ENCODE peak calls at places on chromosomes 5 and 9, in seven cellular contexts. One of them, this sample, is unnamed.

GRCh38 chr5:125316386-125316785 is 569.9 kb upstream of the ZNF608 start:
- DNase-seq in activated T-helper 9 cell treated with anti-CD3 and anti-CD28 coated beads, Interleukin-2, amount 50 U/mL, for 16 hours: no peak
- DNase-seq in activated naive CD4-positive, alpha-beta T cell: no peak
- DNase-seq in kidney glomerular epithelial cell: no peak
- DNase-seq in T1000: no peak
- DNase-seq in NAMALWA: no peak
- DNase-seq in kidney tubule cell: no peak
- DNase-seq in this sample: no peak

GRCh38 chr5:157280927-157281326 is 15.0 kb downstream of the CYFIP2 start:
- DNase-seq in activated T-helper 9 cell treated with anti-CD3 and anti-CD28 coated beads, Interleukin-2, amount 50 U/mL, for 16 hours: no peak
- DNase-seq in activated naive CD4-positive, alpha-beta T cell: no peak
- DNase-seq in kidney glomerular epithelial cell: no peak
- DNase-seq in T1000: no peak
- DNase-seq in NAMALWA: no peak
- DNase-seq in kidney tubule cell: peak
- DNase-seq in this sample: no peak

GRCh38 chr5:179243333-179243732 is 101.9 kb downstream of the ADAMTS2 start:
- DNase-seq in activated T-helper 9 cell treated with anti-CD3 and anti-CD28 coated beads, Interleukin-2, amount 50 U/mL, for 16 hours: no peak
- DNase-seq in activated naive CD4-positive, alpha-beta T cell: no peak
- DNase-seq in kidney glomerular epithelial cell: no peak
- DNase-seq in T1000: no peak
- DNase-seq in NAMALWA: no peak
- DNase-seq in kidney tubule cell: no peak
- DNase-seq in this sample: peak

GRCh38 chr9:130421802-130422276 is 22.9 kb upstream of the ASS1 start:
- DNase-seq in activated T-helper 9 cell treated with anti-CD3 and anti-CD28 coated beads, Interleukin-2, amount 50 U/mL, for 16 hours: no peak
- DNase-seq in activated naive CD4-positive, alpha-beta T cell: no peak
- DNase-seq in kidney glomerular epithelial cell: no peak
- DNase-seq in T1000: peak
- DNase-seq in NAMALWA: no peak
- DNase-seq in kidney tubule cell: peak
- DNase-seq in this sample: no peak

GRCh38 chr9:98610196-98610595 is 98.5 kb downstream of the GABBR2 start:
- DNase-seq in activated T-helper 9 cell treated with anti-CD3 and anti-CD28 coated beads, Interleukin-2, amount 50 U/mL, for 16 hours: no peak
- DNase-seq in activated naive CD4-positive, alpha-beta T cell: no peak
- DNase-seq in kidney glomerular epithelial cell: no peak
- DNase-seq in T1000: no peak
- DNase-seq in NAMALWA: no peak
- DNase-seq in kidney tubule cell: no peak
- DNase-seq in this sample: no peak

GRCh38 chr5:1333986-1334385 is 10.9 kb downstream of the CLPTM1L start:
- DNase-seq in activated T-helper 9 cell treated with anti-CD3 and anti-CD28 coated beads, Interleukin-2, amount 50 U/mL, for 16 hours: no peak
- DNase-seq in activated naive CD4-positive, alpha-beta T cell: no peak
- DNase-seq in kidney glomerular epithelial cell: no peak
- DNase-seq in T1000: no peak
- DNase-seq in NAMALWA: no peak
- DNase-seq in kidney tubule cell: no peak
- DNase-seq in this sample: no peak

GRCh38 chr5:133746834-133747233 is 134.5 kb upstream of the FSTL4 start:
- DNase-seq in activated T-helper 9 cell treated with anti-CD3 and anti-CD28 coated beads, Interleukin-2, amount 50 U/mL, for 16 hours: no peak
- DNase-seq in activated naive CD4-positive, alpha-beta T cell: no peak
- DNase-seq in kidney glomerular epithelial cell: no peak
- DNase-seq in T1000: no peak
- DNase-seq in NAMALWA: peak
- DNase-seq in kidney tubule cell: peak
- DNase-seq in this sample: no peak

GRCh38 chr5:105392122-105392709 is 1829.6 kb upstream of the NUDT12 start:
- DNase-seq in activated T-helper 9 cell treated with anti-CD3 and anti-CD28 coated beads, Interleukin-2, amount 50 U/mL, for 16 hours: no peak
- DNase-seq in activated naive CD4-positive, alpha-beta T cell: no peak
- DNase-seq in kidney glomerular epithelial cell: no peak
- DNase-seq in T1000: no peak
- DNase-seq in NAMALWA: no peak
- DNase-seq in kidney tubule cell: no peak
- DNase-seq in this sample: no peak

GRCh38 chr5:55557123-55557522 is 22.4 kb upstream of the PLPP1 start:
- DNase-seq in activated T-helper 9 cell treated with anti-CD3 and anti-CD28 coated beads, Interleukin-2, amount 50 U/mL, for 16 hours: no peak
- DNase-seq in activated naive CD4-positive, alpha-beta T cell: no peak
- DNase-seq in kidney glomerular epithelial cell: no peak
- DNase-seq in T1000: no peak
- DNase-seq in NAMALWA: no peak
- DNase-seq in kidney tubule cell: no peak
- DNase-seq in this sample: no peak

GRCh38 chr9:28808042-28808441 is 1234.8 kb upstream of the C9orf72 start:
- DNase-seq in activated T-helper 9 cell treated with anti-CD3 and anti-CD28 coated beads, Interleukin-2, amount 50 U/mL, for 16 hours: no peak
- DNase-seq in activated naive CD4-positive, alpha-beta T cell: no peak
- DNase-seq in kidney glomerular epithelial cell: peak
- DNase-seq in T1000: no peak
- DNase-seq in NAMALWA: no peak
- DNase-seq in kidney tubule cell: peak
- DNase-seq in this sample: no peak

GRCh38 chr5:135230326-135230925 is 168.6 kb downstream of the MACROH2A1 start:
- DNase-seq in activated T-helper 9 cell treated with anti-CD3 and anti-CD28 coated beads, Interleukin-2, amount 50 U/mL, for 16 hours: no peak
- DNase-seq in activated naive CD4-positive, alpha-beta T cell: no peak
- DNase-seq in kidney glomerular epithelial cell: no peak
- DNase-seq in T1000: no peak
- DNase-seq in NAMALWA: no peak
- DNase-seq in kidney tubule cell: no peak
- DNase-seq in this sample: no peak

GRCh38 chr5:105963856-105964255 is 1706.9 kb downstream of the EFNA5 start:
- DNase-seq in activated T-helper 9 cell treated with anti-CD3 and anti-CD28 coated beads, Interleukin-2, amount 50 U/mL, for 16 hours: no peak
- DNase-seq in activated naive CD4-positive, alpha-beta T cell: no peak
- DNase-seq in kidney glomerular epithelial cell: no peak
- DNase-seq in T1000: no peak
- DNase-seq in NAMALWA: no peak
- DNase-seq in kidney tubule cell: no peak
- DNase-seq in this sample: no peak

GRCh38 chr5:55062039-55062779 is 38.2 kb downstream of the GZMK start:
- DNase-seq in activated T-helper 9 cell treated with anti-CD3 and anti-CD28 coated beads, Interleukin-2, amount 50 U/mL, for 16 hours: peak
- DNase-seq in activated naive CD4-positive, alpha-beta T cell: peak
- DNase-seq in kidney glomerular epithelial cell: no peak
- DNase-seq in T1000: no peak
- DNase-seq in NAMALWA: no peak
- DNase-seq in kidney tubule cell: no peak
- DNase-seq in this sample: no peak

GRCh38 chr5:14829396-14829795 is 42.2 kb downstream of the ANKH start:
- DNase-seq in activated T-helper 9 cell treated with anti-CD3 and anti-CD28 coated beads, Interleukin-2, amount 50 U/mL, for 16 hours: no peak
- DNase-seq in activated naive CD4-positive, alpha-beta T cell: no peak
- DNase-seq in kidney glomerular epithelial cell: no peak
- DNase-seq in T1000: no peak
- DNase-seq in NAMALWA: no peak
- DNase-seq in kidney tubule cell: no peak
- DNase-seq in this sample: no peak

GRCh38 chr9:75552941-75553340 is 337.5 kb upstream of the PCSK5 start:
- DNase-seq in activated T-helper 9 cell treated with anti-CD3 and anti-CD28 coated beads, Interleukin-2, amount 50 U/mL, for 16 hours: no peak
- DNase-seq in activated naive CD4-positive, alpha-beta T cell: no peak
- DNase-seq in kidney glomerular epithelial cell: no peak
- DNase-seq in T1000: no peak
- DNase-seq in NAMALWA: no peak
- DNase-seq in kidney tubule cell: peak
- DNase-seq in this sample: no peak